ENCODE peak calls at places on chromosomes 4 and X, in four cellular contexts. I is left lung; E is IMR-90; U is CD8-positive, alpha-beta memory T cell. K is an unnamed sample. For H3K4me1, the result is how much of the 10 kb centered on the place peaks cover.

GRCh38 chrX:2484721-2485459 is 15.9 kb downstream of the DHRSX start:
- DNase-seq in U (no peak), E (peak), I (no peak), K (no peak)

GRCh38 chr4:15779336-15779735 is 1.2 kb downstream of the CD38 start:
- DNase-seq in U (no peak), E (peak), I (no peak), K (no peak)

GRCh38 chrX:13857804-13858203 is 40.9 kb upstream of the GPM6B start:
- DNase-seq in E (no peak), I (no peak), U (no peak), K (no peak)

GRCh38 chr4:173958445-173958844 is 325.0 kb downstream of the FBXO8 start:
- DNase-seq in I (no peak), U (no peak), E (peak), K (no peak)

GRCh38 chrX:131677655-131678628 is 134.1 kb downstream of the OR13H1 start:
- DNase-seq in E (peak), I (no peak), U (no peak), K (peak)

GRCh38 chrX:55450259-55450658 is 1.7 kb upstream of the MAGEH1 start:
- DNase-seq in I (no peak), E (peak), U (no peak), K (no peak)

GRCh38 chr4:158129649-158130048 is 43.2 kb downstream of the GASK1B start:
- DNase-seq in I (no peak), E (no peak), U (no peak), K (no peak)

GRCh38 chr4:82431026-82431745 is 796 bp downstream of the ENOPH1 start:
- DNase-seq in I (peak), U (peak), E (peak), K (peak)

GRCh38 chr4:147461161-147461560 is 19.7 kb upstream of the EDNRA start:
- DNase-seq in U (no peak), E (peak), I (no peak), K (no peak)

GRCh38 chr4:153252122-153252521 is 47.9 kb downstream of the TRIM2 start:
- DNase-seq in E (no peak), U (no peak), I (no peak), K (no peak)

GRCh38 chr4:153257151-153257620 is 52.9 kb downstream of the TRIM2 start:
- DNase-seq in I (no peak), U (no peak), E (peak), K (no peak)

GRCh38 chr4:153258750-153259149 is 54.5 kb downstream of the TRIM2 start:
- DNase-seq in I (no peak), U (no peak), E (no peak), K (no peak)

GRCh38 chr4:153257966-153258365 is 53.7 kb downstream of the TRIM2 start:
- DNase-seq in E (no peak), U (no peak), I (no peak), K (no peak)

GRCh38 chr4:153255233-153255632 is 51.0 kb downstream of the TRIM2 start:
- DNase-seq in I (no peak), E (no peak), U (no peak), K (no peak)
- H3K4me1 ChIP-seq in I (under half), E (under half), U (under half), K (under half)

DNA sequence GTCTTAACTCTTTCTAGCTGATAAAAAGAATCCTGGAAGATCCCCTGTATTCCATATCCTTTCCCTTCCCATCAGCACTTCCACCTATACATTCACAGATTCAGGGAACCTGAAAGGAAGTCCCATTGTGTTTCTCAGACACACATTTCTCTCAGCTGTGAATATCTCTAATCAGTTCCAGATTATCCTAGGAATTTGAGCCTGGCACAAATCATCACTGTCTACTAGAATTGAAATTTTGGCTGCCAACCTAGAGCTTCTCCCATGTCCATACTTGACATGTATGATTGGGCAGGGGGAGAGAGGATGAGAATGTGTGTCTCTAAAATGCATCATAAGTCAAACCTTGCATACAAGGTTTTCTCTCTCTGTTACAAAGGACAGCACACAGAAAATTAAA is 53.1 kb downstream of the NDST3 start:
- DNase-seq in U (no peak), E (no peak), I (no peak), K (no peak)
- H3K27ac ChIP-seq in U (no peak), E (no peak), I (no peak), K (no peak)

DNA sequence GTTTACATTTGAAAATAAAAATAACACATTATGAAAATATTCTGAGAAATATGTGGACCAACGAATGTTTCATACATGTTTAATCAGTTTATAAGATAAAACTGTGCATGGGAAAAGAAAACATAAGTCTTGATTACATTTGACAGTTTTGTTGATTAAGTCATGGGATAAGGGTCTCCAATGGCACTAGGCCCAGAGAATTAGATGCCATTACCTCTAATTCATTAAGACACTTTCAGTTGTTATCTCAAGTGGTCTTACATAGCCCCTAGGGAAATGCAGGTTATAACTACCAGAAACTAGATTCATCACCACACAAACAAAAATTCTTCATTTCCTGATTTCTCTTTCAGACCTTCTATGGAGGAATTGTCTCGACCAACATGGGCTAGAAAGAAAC is 300.8 kb downstream of the PCDH7 start:
- DNase-seq in I (no peak), E (no peak), U (no peak), K (no peak)
- H3K4me3 ChIP-seq in I (no peak), E (no peak), U (no peak), K (no peak)

DNA sequence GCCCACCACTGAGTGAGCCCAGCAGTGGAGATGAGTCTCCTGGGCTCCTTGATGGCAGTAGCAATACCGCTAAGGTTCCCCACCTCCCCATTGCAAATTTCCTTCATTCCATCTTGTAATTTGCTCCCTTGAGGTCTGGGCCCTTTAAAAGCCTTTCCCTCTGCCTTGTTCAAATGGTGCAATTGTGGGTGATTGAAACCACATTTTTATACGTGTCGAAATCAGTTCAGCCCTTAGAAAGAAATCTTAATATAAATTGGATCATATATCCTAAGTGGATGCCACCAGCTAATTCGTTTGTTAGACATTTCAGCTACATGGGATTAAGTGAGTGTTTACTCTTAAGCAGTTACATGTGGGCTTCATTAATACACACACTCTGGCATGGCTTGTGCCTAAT is 68.5 kb downstream of the NHS start:
- DNase-seq in E (no peak), U (no peak), I (no peak), K (no peak)
- H3K4me1 ChIP-seq in E (under half), U (under half), I (under half), K (under half)

GRCh38 chr4:185774076-185774731 is 37.8 kb downstream of the SORBS2 start:
- DNase-seq in E (no peak), U (no peak), I (no peak), K (no peak)
- H3K27ac ChIP-seq in E (no peak), U (no peak), I (peak), K (no peak)

DNA sequence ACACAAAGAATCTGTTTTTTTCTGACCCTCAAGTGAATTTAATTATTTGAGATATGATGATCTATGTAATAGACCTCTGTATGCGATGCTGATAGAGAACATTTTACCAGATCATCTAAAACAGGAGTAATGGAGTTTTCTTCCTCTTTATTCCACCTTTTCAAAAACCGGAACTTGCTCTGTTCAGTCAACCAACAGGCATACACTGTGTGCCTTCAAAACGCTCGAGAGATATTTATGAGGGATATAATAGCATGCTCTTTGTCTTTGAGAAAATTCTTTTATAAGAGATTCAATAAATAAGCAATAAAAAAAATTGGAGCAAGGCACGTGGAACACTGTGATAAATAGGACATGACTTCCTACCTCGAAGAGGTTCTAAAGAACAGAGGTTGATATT is 2.0 kb downstream of the NYX start:
- DNase-seq in U (no peak), I (no peak), E (no peak), K (no peak)
- H3K4me3 ChIP-seq in U (no peak), I (no peak), E (no peak), K (no peak)

GRCh38 chrX:154535892-154536291 is 10.8 kb downstream of the G6PD start:
- DNase-seq in I (no peak), E (no peak), U (no peak), K (no peak)
- H3K4me1 ChIP-seq in I (under half), E (under half), U (under half), K (under half)

GRCh38 chr4:1854752-1855151 is 1.2 kb downstream of the LETM1 start:
- DNase-seq in E (no peak), U (no peak), I (no peak), K (no peak)
- H3K27ac ChIP-seq in E (no peak), U (peak), I (peak), K (no peak)

GRCh38 chr4:103098331-103098730 is 1.3 kb downstream of the BDH2 start:
- DNase-seq in I (no peak), E (peak), U (no peak), K (no peak)
- H3K4me3 ChIP-seq in I (peak), E (peak), U (no peak), K (peak)